ENCODE peak calls at places on chromosomes 2 and 18, in eight cellular contexts. M is neural progenitor cell, I is lung, G is fibroblast of lung, X is H1, A is pancreas, E is trophoblast cell, P is iPS DF 6.9. Y is an unnamed sample.

GRCh38 chr18:41004320-41004719 is 950.7 kb upstream of the PIK3C3 start:
- DNase-seq in M (peak), P (no peak), A (no peak), G (no peak), E (no peak), X (no peak), I (no peak), Y (no peak)

GRCh38 chr2:166665991-166666940 is 172.2 kb upstream of the SCN7A start:
- DNase-seq in E (no peak), I (no peak), M (no peak), P (no peak), G (peak), X (no peak), A (no peak), Y (no peak)

GRCh38 chr2:210540471-210541257 is 15.7 kb upstream of the CPS1 start:
- DNase-seq in I (no peak), M (no peak), A (no peak), E (no peak), X (no peak), P (no peak), G (no peak), Y (no peak)

GRCh38 chr2:219565130-219566080 is 5.9 kb downstream of the OBSL1 start:
- DNase-seq in P (no peak), M (no peak), E (no peak), X (peak), I (no peak), G (no peak), A (no peak), Y (no peak)

GRCh38 chr2:9179572-9180201 is 26.9 kb upstream of the ASAP2 start:
- DNase-seq in E (no peak), I (no peak), X (no peak), M (no peak), P (no peak), G (peak), A (peak), Y (no peak)

GRCh38 chr2:102698369-102699111 is 63.3 kb upstream of the TMEM182 start:
- DNase-seq in X (no peak), G (peak), P (no peak), M (no peak), A (no peak), I (no peak), E (no peak), Y (no peak)

GRCh38 chr2:18045230-18045629 is 166.8 kb downstream of the KCNS3 start:
- DNase-seq in E (no peak), G (no peak), M (no peak), I (no peak), X (no peak), A (no peak), P (no peak), Y (no peak)

GRCh38 chr2:100104718-100105677 is 37.4 kb downstream of the AFF3 start:
- DNase-seq in E (no peak), G (peak), X (no peak), I (no peak), P (no peak), M (peak), A (no peak), Y (no peak)

GRCh38 chr2:230410861-230411464 is 5.0 kb upstream of the SP100 start:
- DNase-seq in P (no peak), E (no peak), G (no peak), X (no peak), I (no peak), M (no peak), A (no peak), Y (no peak)

GRCh38 chr18:10239138-10239537 is 215.3 kb upstream of the APCDD1 start:
- DNase-seq in I (peak), M (no peak), G (peak), E (no peak), A (no peak), X (no peak), P (no peak), Y (no peak)

GRCh38 chr2:86170449-86170848 is 24.8 kb downstream of the IMMT start:
- DNase-seq in A (no peak), X (no peak), M (no peak), I (no peak), P (no peak), E (no peak), G (no peak), Y (no peak)

GRCh38 chr18:67485655-67486054 is 30.9 kb downstream of the DSEL start:
- DNase-seq in P (no peak), E (no peak), M (no peak), I (no peak), G (no peak), X (no peak), A (no peak), Y (no peak)

GRCh38 chr2:74199871-74200305 is 1.5 kb downstream of the MTHFD2 start:
- DNase-seq in P (no peak), M (peak), I (no peak), A (no peak), E (no peak), X (no peak), G (no peak), Y (no peak)

GRCh38 chr2:60230596-60230995 is 322.9 kb downstream of the BCL11A start:
- DNase-seq in P (no peak), M (no peak), X (no peak), A (no peak), G (no peak), I (no peak), E (no peak), Y (no peak)

GRCh38 chr2:19623488-19623887 is 265.1 kb upstream of the OSR1 start:
- DNase-seq in E (no peak), P (no peak), A (no peak), G (peak), X (no peak), M (no peak), I (no peak), Y (no peak)

GRCh38 chr2:144183744-144184143 is 336.2 kb downstream of the ZEB2 start:
- DNase-seq in A (no peak), P (no peak), M (no peak), X (no peak), I (no peak), E (peak), G (peak), Y (no peak)

GRCh38 chr2:200301953-200302628 is 4.4 kb upstream of the SPATS2L start:
- DNase-seq in E (no peak), X (no peak), A (no peak), G (peak), M (no peak), P (no peak), I (no peak), Y (no peak)

GRCh38 chr2:11746807-11747459 is 501 bp downstream of the LPIN1 start:
- DNase-seq in E (no peak), M (peak), A (peak), G (peak), X (no peak), I (peak), P (no peak), Y (no peak)

GRCh38 chr2:234953116-234954031 is 1.6 kb downstream of the SH3BP4 start:
- DNase-seq in G (peak), I (no peak), M (peak), X (no peak), E (peak), P (no peak), A (peak), Y (no peak)

GRCh38 chr2:20479835-20480234 is 33.0 kb downstream of the RHOB start:
- DNase-seq in X (no peak), P (no peak), M (no peak), A (no peak), G (no peak), E (no peak), I (no peak), Y (no peak)

GRCh38 chr2:19488009-19488691 is 129.7 kb upstream of the OSR1 start:
- DNase-seq in M (no peak), A (no peak), E (no peak), G (peak), P (no peak), I (no peak), X (no peak), Y (no peak)

GRCh38 chr2:51734115-51734514 is 702.2 kb upstream of the NRXN1 start:
- DNase-seq in I (no peak), M (no peak), E (no peak), P (no peak), G (peak), A (no peak), X (no peak), Y (no peak)

GRCh38 chr2:144128104-144128746 is 391.7 kb downstream of the ZEB2 start:
- DNase-seq in G (no peak), E (no peak), A (no peak), M (no peak), X (no peak), I (no peak), P (no peak), Y (no peak)

GRCh38 chr2:120858361-120858760 is 122.7 kb downstream of the GLI2 start:
- DNase-seq in G (no peak), P (no peak), M (no peak), A (no peak), E (no peak), X (no peak), I (no peak), Y (no peak)

GRCh38 chr2:138121769-138122661 is 157.7 kb downstream of the HNMT start:
- DNase-seq in X (no peak), A (no peak), G (no peak), I (no peak), P (no peak), E (no peak), M (no peak), Y (no peak)

GRCh38 chr18:3605562-3606443 is 155.8 kb downstream of the TGIF1 start:
- DNase-seq in P (no peak), G (peak), M (peak), I (no peak), X (no peak), E (no peak), A (no peak), Y (no peak)

GRCh38 chr18:13532406-13533075 is 193.8 kb downstream of the FAM210A start:
- DNase-seq in E (no peak), M (no peak), P (no peak), G (no peak), X (no peak), A (no peak), I (no peak), Y (no peak)

GRCh38 chr2:70686577-70687460 is 81.2 kb downstream of the ADD2 start:
- DNase-seq in I (no peak), M (peak), E (no peak), G (peak), P (peak), A (no peak), X (peak), Y (no peak)

GRCh38 chr2:241061275-241061674 is 40.8 kb downstream of the MTERF4 start:
- DNase-seq in M (no peak), I (peak), G (no peak), A (no peak), X (no peak), P (no peak), E (peak), Y (no peak)

GRCh38 chr2:9699139-9699823 is 68.5 kb upstream of the YWHAQ start:
- DNase-seq in I (no peak), P (no peak), X (no peak), G (peak), A (no peak), M (no peak), E (peak), Y (no peak)

GRCh38 chr2:10119601-10120157 is 2.9 kb upstream of the RRM2 start:
- DNase-seq in X (no peak), A (no peak), I (no peak), P (no peak), E (no peak), G (no peak), M (no peak), Y (no peak)

DNA sequence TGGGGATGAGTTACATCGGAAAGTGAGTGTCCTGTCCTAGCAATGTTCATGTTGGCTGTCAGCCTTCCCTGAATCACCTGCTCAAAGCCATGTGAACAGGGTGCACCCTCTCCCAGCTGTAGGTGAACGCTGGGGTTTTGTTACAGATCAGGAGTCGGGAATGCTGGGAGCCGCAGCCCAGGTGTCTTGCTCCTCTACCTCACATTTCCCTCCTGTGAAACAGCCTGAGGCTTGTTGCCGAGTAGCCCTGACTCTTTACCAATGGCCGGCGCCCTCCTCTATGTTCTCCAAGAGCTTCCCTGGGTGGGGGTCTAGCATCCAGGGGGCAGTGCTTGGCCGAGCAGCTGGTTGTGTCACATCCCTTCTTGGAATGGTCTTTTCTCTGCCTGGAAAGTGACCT is 164.7 kb downstream of the SH3RF3 start:
- DNase-seq in P (no peak), E (no peak), X (no peak), G (no peak), I (no peak), A (no peak), M (no peak), Y (no peak)
- H3K27ac ChIP-seq in P (no peak), E (no peak), X (no peak), G (no peak), I (no peak), A (no peak), M (no peak), Y (no peak)

DNA sequence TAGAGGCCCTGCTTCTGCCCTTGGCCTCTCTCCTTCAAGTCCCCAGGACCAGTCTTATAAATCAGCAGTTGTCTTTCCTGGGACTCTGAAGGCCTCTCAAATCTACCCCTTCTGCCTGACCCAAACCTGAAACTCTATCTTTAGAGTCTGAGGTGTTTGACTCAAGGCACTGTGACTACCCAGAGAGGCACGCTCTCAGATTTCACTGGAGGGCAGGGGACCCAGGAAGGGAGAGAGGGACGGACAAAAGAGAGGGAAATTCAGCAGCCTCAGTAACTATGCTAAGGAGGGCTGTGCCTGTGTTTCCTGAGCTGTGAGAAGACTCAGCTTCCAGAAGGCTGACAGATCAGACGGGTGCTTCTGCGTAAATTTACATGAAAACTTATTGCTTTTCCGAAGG is 217.8 kb downstream of the HAUS1 start:
- DNase-seq in M (peak), X (no peak), A (no peak), E (no peak), I (no peak), P (no peak), G (peak), Y (no peak)
- H3K27ac ChIP-seq in M (peak), X (no peak), A (no peak), E (no peak), I (no peak), P (no peak), G (no peak), Y (no peak)

GRCh38 chr2:238166391-238167343 is 7.9 kb downstream of the ERFE start:
- DNase-seq in G (no peak), X (no peak), I (no peak), M (no peak), P (no peak), A (peak), E (no peak), Y (no peak)
- H3K27ac ChIP-seq in G (no peak), X (no peak), I (no peak), M (no peak), P (no peak), A (no peak), E (no peak), Y (no peak)

GRCh38 chr2:177252808-177253531 is 11.6 kb downstream of the NFE2L2 start:
- DNase-seq in M (no peak), E (no peak), P (no peak), I (no peak), X (no peak), A (no peak), G (no peak), Y (no peak)
- H3K27ac ChIP-seq in M (no peak), E (no peak), P (no peak), I (no peak), X (no peak), A (peak), G (peak), Y (no peak)

DNA sequence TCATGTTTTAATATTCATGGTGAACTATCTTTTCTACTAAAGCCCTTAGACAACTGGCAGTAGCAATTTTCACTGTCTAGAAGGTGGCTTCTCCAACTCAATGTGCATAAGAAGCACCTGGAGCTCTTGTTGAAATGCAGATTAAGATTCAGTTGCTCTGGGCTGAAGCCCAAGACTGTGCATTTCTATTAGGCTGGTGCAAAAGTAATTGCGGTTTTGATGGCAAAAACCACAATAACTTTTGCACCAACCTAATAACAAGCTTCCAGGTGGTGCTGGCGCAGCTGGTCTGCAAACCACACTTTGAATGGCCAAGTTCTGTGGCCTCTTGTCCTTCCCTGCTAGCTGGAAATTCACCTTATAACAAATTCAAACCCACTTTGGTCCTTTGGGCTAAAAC is 26.7 kb upstream of the VPS54 start:
- DNase-seq in E (no peak), X (no peak), M (no peak), G (no peak), P (no peak), I (no peak), A (no peak), Y (no peak)
- H3K27ac ChIP-seq in E (no peak), X (no peak), M (no peak), G (no peak), P (no peak), I (no peak), A (no peak), Y (no peak)